ENCODE peak calls at places on chromosomes 4 and X, in nine cellular contexts. I is GM23338, J is Panc1, G is HCT116, T is A549, L is GM12878, W is HepG2, C is HL-60, D is K562. Z is an unnamed sample.

GRCh38 chr4:145531193-145531592 is 49.5 kb downstream of the SMAD1 start:
- DNase-seq in I (no peak), J (no peak), G (no peak), T (no peak), L (no peak), W (no peak), C (no peak), D (no peak), Z (peak; percentile 36)

GRCh38 chrX:54695231-54695630 is 102.8 kb downstream of the ITIH6 start:
- DNase-seq in I (peak; percentile 15), J (no peak), G (no peak), T (no peak), L (no peak), W (no peak), C (no peak), D (no peak), Z (no peak)

GRCh38 chr4:139887378-139887801 is 221.8 kb downstream of the MGST2 start:
- DNase-seq in I (no peak), J (no peak), G (no peak), T (no peak), L (no peak), W (no peak), C (no peak), D (no peak), Z (no peak)

GRCh38 chrX:132908891-132909290 is 49.5 kb downstream of the HS6ST2 start:
- DNase-seq in I (no peak), J (no peak), G (no peak), T (no peak), L (no peak), W (no peak), C (no peak), D (no peak), Z (peak; percentile 31)

GRCh38 chr4:18608910-18609525 is 587.5 kb upstream of the LCORL start:
- DNase-seq in I (no peak), J (no peak), G (no peak), T (no peak), L (no peak), W (peak; percentile 9), C (no peak), D (no peak), Z (peak; percentile 12)

GRCh38 chr4:88981571-88981970 is 75.4 kb downstream of the FAM13A start:
- DNase-seq in I (no peak), J (no peak), G (no peak), T (no peak), L (no peak), W (no peak), C (no peak), D (no peak), Z (no peak)

GRCh38 chrX:74492720-74493201 is 71.5 kb downstream of the SLC16A2 start:
- DNase-seq in I (peak; percentile 66), J (no peak), G (no peak), T (peak; percentile 1), L (no peak), W (no peak), C (no peak), D (no peak), Z (peak; percentile 16)

GRCh38 chr4:54165438-54165837 is 63.7 kb upstream of the PDGFRA start:
- DNase-seq in I (no peak), J (peak; percentile 39), G (peak; percentile 36), T (no peak), L (no peak), W (peak; percentile 7), C (no peak), D (no peak), Z (no peak)

GRCh38 chrX:118315529-118315928 is 30.4 kb upstream of the WDR44 start:
- DNase-seq in I (no peak), J (no peak), G (no peak), T (no peak), L (no peak), W (no peak), C (no peak), D (no peak), Z (no peak)

GRCh38 chrX:17535229-17535628 is 160.2 kb downstream of the NHS start:
- DNase-seq in I (peak; percentile 74), J (no peak), G (peak; percentile 16), T (peak; percentile 46), L (no peak), W (peak; percentile 18), C (no peak), D (peak; percentile 43), Z (peak; percentile 30)

GRCh38 chr4:139537292-139537691 is 18.7 kb downstream of the SETD7 start:
- DNase-seq in I (no peak), J (no peak), G (no peak), T (no peak), L (no peak), W (no peak), C (no peak), D (no peak), Z (no peak)

GRCh38 chrX:12421918-12422317 is 283.6 kb downstream of the FRMPD4 start:
- DNase-seq in I (no peak), J (no peak), G (no peak), T (no peak), L (no peak), W (no peak), C (no peak), D (no peak), Z (no peak)

GRCh38 chrX:33434256-33435092 is 223.1 kb upstream of the DMD start:
- DNase-seq in I (peak; percentile 64), J (peak; percentile 27), G (no peak), T (peak; percentile 39), L (no peak), W (peak; percentile 9), C (no peak), D (peak; percentile 15), Z (peak; percentile 42)

GRCh38 chr4:24174622-24175021 is 284.8 kb upstream of the PPARGC1A start:
- DNase-seq in I (no peak), J (no peak), G (no peak), T (no peak), L (no peak), W (no peak), C (no peak), D (no peak), Z (no peak)
- TF ChIP-seq REST in I (no peak), J (no peak), G (no peak), T (no peak), L (no peak), W (no peak), C (no peak), D (no peak), Z (no peak)

GRCh38 chrX:9862525-9862924 is 76.3 kb downstream of the SHROOM2 start:
- DNase-seq in I (no peak), J (no peak), G (no peak), T (peak; percentile 18), L (no peak), W (no peak), C (no peak), D (no peak), Z (no peak)

GRCh38 chrX:9862953-9863352 is 76.7 kb downstream of the SHROOM2 start:
- DNase-seq in I (no peak), J (no peak), G (no peak), T (no peak), L (no peak), W (no peak), C (no peak), D (no peak), Z (no peak)

GRCh38 chrX:9861711-9862110 is 75.5 kb downstream of the SHROOM2 start:
- DNase-seq in I (no peak), J (no peak), G (no peak), T (no peak), L (no peak), W (peak; percentile 37), C (no peak), D (no peak), Z (no peak)

GRCh38 chrX:9865804-9866471 is 79.7 kb downstream of the SHROOM2 start:
- DNase-seq in I (no peak), J (no peak), G (peak; percentile 87), T (no peak), L (no peak), W (no peak), C (no peak), D (no peak), Z (no peak)

DNA sequence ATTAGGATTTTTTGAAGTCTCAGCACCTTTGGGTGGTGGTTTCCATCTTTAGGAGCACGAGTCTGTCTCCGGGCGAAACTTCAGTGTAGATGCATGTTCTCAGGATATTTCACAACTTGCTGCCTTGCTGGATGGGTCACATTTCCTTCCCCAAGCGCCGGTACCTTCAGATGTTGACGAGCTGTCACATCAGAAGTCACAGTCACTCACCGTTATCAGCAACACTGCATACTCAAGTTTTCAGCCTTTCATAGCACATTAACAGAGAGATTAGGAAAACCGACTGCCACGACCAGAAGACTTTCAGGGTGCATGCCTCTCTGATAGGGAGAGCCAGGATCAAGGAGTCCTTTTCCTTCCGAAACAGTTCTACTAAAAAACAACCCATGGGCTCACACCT is 77.8 kb downstream of the SHROOM2 start:
- DNase-seq in I (no peak), J (no peak), G (no peak), T (no peak), L (no peak), W (no peak), C (no peak), D (no peak), Z (no peak)
- TF ChIP-seq REST in I (no peak), J (no peak), G (no peak), T (no peak), L (no peak), W (no peak), C (no peak), D (no peak), Z (no peak)

GRCh38 chr4:8911311-8912088 is 39.9 kb upstream of the HMX1 start:
- DNase-seq in I (no peak), J (no peak), G (no peak), T (no peak), L (no peak), W (no peak), C (no peak), D (no peak), Z (peak; percentile 84)
- TF ChIP-seq REST in I (no peak), J (no peak), G (no peak), T (no peak), L (no peak), W (no peak), C (no peak), D (no peak), Z (no peak)

GRCh38 chr4:71584654-71585053 is 199.2 kb downstream of the GC start:
- DNase-seq in I (no peak), J (no peak), G (no peak), T (no peak), L (no peak), W (no peak), C (no peak), D (no peak), Z (no peak)
- TF ChIP-seq REST in I (no peak), J (no peak), G (no peak), T (no peak), L (no peak), W (no peak), C (no peak), D (no peak), Z (no peak)

Z was measured in SK-N-SH.